ENCODE peak calls at places on chromosomes 4 and X, in ten cellular contexts. U is stomach, Q is SK-N-SH, J is cardiac fibroblast, O is IMR-90, H is A549, S is prostate gland, I is AG09309, G is kidney, Y is body of pancreas. X is an unnamed sample.

GRCh38 chrX:1249101-1249887 is 19.3 kb upstream of the CSF2RA start:
- DNase-seq in G (no peak), J (no peak), S (no peak), Y (peak; percentile 62), U (peak; percentile 39), O (no peak), H (no peak), I (no peak), Q (no peak), X (peak; percentile 5)

GRCh38 chr4:42048394-42048793 is 58.1 kb downstream of the SLC30A9 start:
- DNase-seq in H (peak; percentile 8), Y (no peak), Q (no peak), G (no peak), O (peak; percentile 94), I (peak; percentile 32), U (no peak), J (peak; percentile 57), S (peak; percentile 32), X (peak; percentile 63)

GRCh38 chrX:97021680-97022079 is 138.0 kb downstream of the RPA4 start:
- DNase-seq in J (peak; percentile 41), Q (no peak), S (no peak), Y (no peak), U (no peak), I (no peak), G (no peak), O (peak; percentile 49), H (no peak), X (peak; percentile 47)

GRCh38 chr4:24067781-24068193 is 177.9 kb upstream of the PPARGC1A start:
- DNase-seq in J (peak; percentile 12), S (no peak), I (no peak), Y (peak; percentile 42), H (no peak), O (peak; percentile 84), G (no peak), Q (no peak), U (no peak), X (peak; percentile 82)

GRCh38 chr4:40972722-40973121 is 223.0 kb downstream of the NSUN7 start:
- DNase-seq in G (no peak), Q (no peak), J (no peak), U (no peak), H (no peak), Y (no peak), O (peak; percentile 61), S (no peak), I (no peak), X (no peak)

GRCh38 chr4:73902038-73902637 is 32.9 kb downstream of the CXCL1 start:
- DNase-seq in Y (no peak), G (no peak), I (no peak), S (no peak), U (no peak), H (no peak), Q (no peak), O (peak; percentile 68), J (no peak), X (peak; percentile 66)

GRCh38 chr4:51907001-51907669 is 64.2 kb downstream of the DCUN1D4 start:
- DNase-seq in S (no peak), O (no peak), J (no peak), U (no peak), I (no peak), G (no peak), H (no peak), Q (no peak), Y (peak; percentile 54), X (no peak)

GRCh38 chr4:168843635-168844034 is 166.4 kb downstream of the CBR4 start:
- DNase-seq in U (no peak), J (no peak), Y (no peak), O (no peak), H (no peak), I (no peak), S (peak; percentile 66), Q (no peak), G (no peak), X (peak; percentile 89)

GRCh38 chr4:40032785-40033184 is 23.9 kb upstream of the N4BP2 start:
- DNase-seq in S (no peak), Q (no peak), I (no peak), O (no peak), U (no peak), Y (no peak), G (no peak), H (no peak), J (no peak), X (no peak)

GRCh38 chr4:114417214-114417613 is 181.4 kb upstream of the UGT8 start:
- DNase-seq in O (no peak), G (no peak), S (no peak), Y (no peak), H (no peak), I (no peak), Q (peak; percentile 3), J (no peak), U (no peak), X (peak; percentile 3)

GRCh38 chr4:152090543-152090942 is 329.7 kb upstream of the GATB start:
- DNase-seq in J (no peak), H (no peak), G (no peak), O (peak; percentile 65), Q (peak; percentile 22), S (no peak), I (no peak), Y (no peak), U (no peak), X (no peak)

DNA sequence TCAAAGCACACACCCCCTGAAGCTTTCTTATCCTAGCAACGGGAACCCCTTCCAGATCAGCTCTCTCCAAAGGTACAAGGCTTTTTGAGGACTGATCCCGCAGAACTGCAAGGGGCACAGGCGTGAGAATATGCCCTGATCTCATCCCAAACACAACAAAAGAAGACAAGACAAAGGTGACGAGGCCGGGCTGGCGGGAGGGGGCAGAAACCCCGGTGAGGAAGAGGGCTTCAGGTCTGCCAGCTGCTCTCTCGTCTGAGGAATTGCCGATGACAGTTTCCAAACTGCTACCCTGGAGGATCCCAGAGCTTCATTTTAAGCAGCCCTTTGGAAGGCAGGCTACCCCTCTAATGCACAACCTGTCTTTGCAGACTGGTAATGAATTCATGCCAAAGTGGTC is 3.4 kb downstream of the HCFC1 start:
- DNase-seq in S (no peak), Y (no peak), G (no peak), J (no peak), H (no peak), I (no peak), U (no peak), O (no peak), Q (no peak), X (no peak)
- H3K4me3 ChIP-seq in S (no peak overlapping the region), Y (no peak overlapping the region), G (peak overlapping the region; percentile 88), J (peak overlapping the region; percentile 80), H (no peak overlapping the region), I (no peak overlapping the region), U (peak overlapping the region; percentile 88), O (no peak overlapping the region), Q (peak overlapping the region; percentile 90), X (no peak overlapping the region)

GRCh38 chr4:77432702-77433101 is 172.9 kb upstream of the CXCL13 start:
- DNase-seq in H (no peak), Y (peak; percentile 5), S (no peak), U (no peak), I (no peak), J (no peak), Q (no peak), G (no peak), O (no peak), X (peak; percentile 18)
- TF ChIP-seq CTCF in H (no peak), Y (peak; percentile 23), S (no peak), U (no peak), I (no peak), J (no peak), Q (peak; percentile 24), G (no peak), O (no peak), X (no peak)

GRCh38 chr4:85496933-85497332 is 22.0 kb downstream of the ARHGAP24 start:
- DNase-seq in S (no peak), J (peak; percentile 71), U (no peak), G (no peak), I (peak; percentile 56), O (peak; percentile 39), Q (no peak), H (no peak), Y (no peak), X (peak; percentile 88)

GRCh38 chr4:85499573-85499972 is 24.6 kb downstream of the ARHGAP24 start:
- DNase-seq in U (no peak), G (no peak), Q (no peak), S (no peak), Y (no peak), O (no peak), I (no peak), J (no peak), H (no peak), X (no peak)

GRCh38 chr4:85498068-85498733 is 23.3 kb downstream of the ARHGAP24 start:
- DNase-seq in I (no peak), U (peak; percentile 61), S (no peak), H (no peak), Y (peak; percentile 74), G (no peak), O (peak; percentile 28), J (peak; percentile 73), Q (no peak), X (peak; percentile 75)

GRCh38 chr4:85496146-85496849 is 21.3 kb downstream of the ARHGAP24 start:
- DNase-seq in G (no peak), O (no peak), J (peak; percentile 61), U (no peak), H (no peak), Y (no peak), S (no peak), I (no peak), Q (no peak), X (peak; percentile 21)

GRCh38 chr4:85495621-85496020 is 20.7 kb downstream of the ARHGAP24 start:
- DNase-seq in S (no peak), J (no peak), H (no peak), Y (no peak), O (no peak), I (no peak), G (no peak), Q (no peak), U (no peak), X (no peak)
- H3K4me3 ChIP-seq in S (no peak overlapping the region), J (no peak overlapping the region), H (peak overlapping the region; percentile 33), Y (no peak overlapping the region), O (no peak overlapping the region), I (no peak overlapping the region), G (no peak overlapping the region), Q (no peak overlapping the region), U (no peak overlapping the region), X (no peak overlapping the region)

GRCh38 chr4:53767503-53767902 is 176.2 kb upstream of the LNX1 start:
- DNase-seq in I (peak; percentile 80), U (no peak), J (peak; percentile 88), S (no peak), Q (no peak), Y (no peak), O (no peak), H (no peak), G (no peak), X (no peak)
- TF ChIP-seq CTCF in I (no peak), U (no peak), J (no peak), S (no peak), Q (no peak), Y (no peak), O (no peak), H (no peak), G (no peak), X (no peak)

DNA sequence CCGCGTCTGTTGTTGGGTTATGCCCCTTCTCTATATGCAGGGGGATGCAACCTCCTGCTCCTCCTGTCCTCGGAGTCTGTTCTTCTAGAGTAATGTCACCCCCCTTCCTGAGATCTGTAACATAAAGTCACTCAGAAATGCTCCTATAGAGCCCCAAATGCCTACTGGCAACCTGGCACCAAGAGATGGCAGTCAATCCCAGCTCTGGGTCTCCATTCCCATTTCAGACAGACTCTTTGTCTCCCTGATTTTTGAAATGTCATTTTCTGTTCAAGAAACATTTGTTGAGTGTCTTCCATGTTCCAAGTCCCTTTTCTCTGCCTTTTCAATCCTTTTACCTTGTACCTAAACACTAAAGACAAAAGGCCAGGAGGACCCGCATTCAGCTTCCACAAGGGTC is 9.6 kb upstream of the PRDM8 start:
- DNase-seq in O (no peak), J (no peak), G (no peak), Y (no peak), Q (no peak), S (no peak), I (no peak), H (no peak), U (no peak), X (no peak)
- H3K4me3 ChIP-seq in O (no peak overlapping the region), J (no peak overlapping the region), G (no peak overlapping the region), Y (no peak overlapping the region), Q (no peak overlapping the region), S (no peak overlapping the region), I (no peak overlapping the region), H (no peak overlapping the region), U (no peak overlapping the region), X (no peak overlapping the region)